ENCODE peak calls at places on chromosome 2, in ten cellular contexts. A, Z, J, M, H, L, E, G, Y and U are unnamed samples.

GRCh38 chr2:147663964-147664363 is 180.9 kb upstream of the ACVR2A start:
- DNase-seq in A (no peak), Z (no peak), J (no peak), M (no peak), H (peak), L (no peak), E (no peak), G (no peak), Y (no peak), U (no peak)

GRCh38 chr2:234047361-234047760 is 3.1 kb upstream of the SPP2 start:
- DNase-seq in A (no peak), Z (no peak), J (no peak), M (no peak), H (no peak), L (no peak), E (no peak), G (no peak), Y (no peak), U (no peak)

GRCh38 chr2:239323473-239323872 is 77.3 kb downstream of the HDAC4 start:
- DNase-seq in A (no peak), Z (no peak), J (no peak), M (no peak), H (no peak), L (no peak), E (no peak), G (no peak), Y (no peak), U (no peak)

GRCh38 chr2:169933124-169933711 is 106.0 kb downstream of the UBR3 start:
- DNase-seq in A (no peak), Z (no peak), J (peak), M (no peak), H (peak), L (peak), E (no peak), G (peak), Y (peak), U (peak)

GRCh38 chr2:237191693-237192076 is 106.0 kb downstream of the COPS8 start:
- DNase-seq in A (no peak), Z (no peak), J (no peak), M (no peak), H (no peak), L (no peak), E (no peak), G (no peak), Y (no peak), U (no peak)

GRCh38 chr2:201396595-201396994 is 39.5 kb upstream of the FLACC1 start:
- DNase-seq in A (no peak), Z (no peak), J (no peak), M (no peak), H (no peak), L (no peak), E (no peak), G (no peak), Y (no peak), U (no peak)

GRCh38 chr2:85602476-85603234 is at the start of gene TMEM150A:
- DNase-seq in A (peak), Z (peak), J (peak), M (peak), H (peak), L (peak), E (peak), G (peak), Y (no peak), U (peak)

GRCh38 chr2:216632952-216633615 is at the start of gene IGFBP2:
- DNase-seq in A (peak), Z (peak), J (no peak), M (peak), H (peak), L (no peak), E (peak), G (no peak), Y (no peak), U (peak)

GRCh38 chr2:222561817-222562424 is 94.0 kb downstream of the FARSB start:
- DNase-seq in A (no peak), Z (peak), J (peak), M (peak), H (no peak), L (peak), E (peak), G (peak), Y (peak), U (peak)